ENCODE peak calls at places on chromosomes 3 and 15, in eight cellular contexts. D, O, K, L, N, B, U and E are unnamed samples.

GRCh38 chr15:43346305-43346704 is 15.9 kb upstream of the LCMT2 start:
- DNase-seq in D (no peak), O (no peak), K (no peak), L (no peak), N (peak; percentile 11), B (no peak), U (no peak), E (no peak)

GRCh38 chr3:194364652-194365434 is 4.7 kb downstream of the LRRC15 start:
- DNase-seq in D (no peak), O (peak; percentile 86), K (no peak), L (peak; percentile 79), N (peak; percentile 15), B (peak; percentile 24), U (no peak), E (no peak)

GRCh38 chr3:65871305-65872141 is 167.2 kb downstream of the MAGI1 start:
- DNase-seq in D (no peak), O (peak; percentile 11), K (no peak), L (no peak), N (peak; percentile 21), B (peak; percentile 40), U (no peak), E (no peak)

GRCh38 chr15:81281176-81281735 is 42.7 kb downstream of the STARD5 start:
- DNase-seq in D (no peak), O (no peak), K (no peak), L (no peak), N (no peak), B (no peak), U (no peak), E (no peak)

GRCh38 chr15:68449389-68449788 is 17.4 kb upstream of the ITGA11 start:
- DNase-seq in D (no peak), O (no peak), K (no peak), L (no peak), N (no peak), B (no peak), U (no peak), E (no peak)

GRCh38 chr3:39213613-39214012 is 21.2 kb upstream of the XIRP1 start:
- DNase-seq in D (no peak), O (no peak), K (no peak), L (no peak), N (no peak), B (no peak), U (no peak), E (no peak)

GRCh38 chr3:51422211-51422610 is 31.1 kb downstream of the RBM15B start:
- DNase-seq in D (no peak), O (no peak), K (no peak), L (no peak), N (no peak), B (no peak), U (no peak), E (no peak)

GRCh38 chr15:45555914-45556608 is 31.1 kb upstream of the BLOC1S6 start:
- DNase-seq in D (no peak), O (no peak), K (no peak), L (no peak), N (no peak), B (no peak), U (no peak), E (no peak)

GRCh38 chr3:127994011-127994410 is 58.2 kb upstream of the SEC61A1 start:
- DNase-seq in D (no peak), O (no peak), K (no peak), L (no peak), N (no peak), B (no peak), U (no peak), E (no peak)

GRCh38 chr3:60584250-60584649 is 667.0 kb downstream of the FHIT start:
- DNase-seq in D (no peak), O (no peak), K (no peak), L (no peak), N (no peak), B (no peak), U (no peak), E (no peak)

GRCh38 chr3:50912746-50913145 is 238.0 kb downstream of the DOCK3 start:
- DNase-seq in D (no peak), O (no peak), K (no peak), L (no peak), N (no peak), B (no peak), U (no peak), E (no peak)

GRCh38 chr3:42755681-42756578 is 17.1 kb downstream of the CCDC13 start:
- DNase-seq in D (no peak), O (no peak), K (no peak), L (no peak), N (peak; percentile 31), B (no peak), U (no peak), E (no peak)

GRCh38 chr3:100089802-100090668 is 24.3 kb downstream of the FILIP1L start:
- DNase-seq in D (no peak), O (no peak), K (no peak), L (peak; percentile 58), N (peak; percentile 65), B (no peak), U (no peak), E (no peak)

GRCh38 chr3:44831241-44831640 is 30.5 kb upstream of the TMEM42 start:
- DNase-seq in D (no peak), O (no peak), K (no peak), L (no peak), N (no peak), B (no peak), U (no peak), E (no peak)

GRCh38 chr15:36931434-36931833 is 168.9 kb downstream of the MEIS2 start:
- DNase-seq in D (no peak), O (no peak), K (no peak), L (no peak), N (no peak), B (no peak), U (no peak), E (no peak)

GRCh38 chr15:59556405-59556804 is 55.2 kb upstream of the GCNT3 start:
- DNase-seq in D (no peak), O (no peak), K (no peak), L (no peak), N (no peak), B (no peak), U (no peak), E (no peak)

GRCh38 chr3:113552851-113553250 is 20.5 kb downstream of the SIDT1 start:
- DNase-seq in D (no peak), O (no peak), K (no peak), L (no peak), N (peak; percentile 18), B (no peak), U (peak; percentile 17), E (peak; percentile 8)

GRCh38 chr15:22224241-22224671 is 143.9 kb downstream of the OR4M2 start:
- DNase-seq in D (no peak), O (no peak), K (no peak), L (no peak), N (peak; percentile 57), B (no peak), U (no peak), E (no peak)

GRCh38 chr15:99683000-99683670 is 50.1 kb downstream of the LYSMD4 start:
- DNase-seq in D (no peak), O (no peak), K (no peak), L (peak; percentile 28), N (no peak), B (no peak), U (no peak), E (no peak)

GRCh38 chr3:130414457-130414856 is 69.0 kb downstream of the COL6A5 start:
- DNase-seq in D (no peak), O (no peak), K (no peak), L (no peak), N (no peak), B (no peak), U (no peak), E (no peak)

GRCh38 chr15:85706779-85707518 is 87.8 kb downstream of the KLHL25 start:
- DNase-seq in D (no peak), O (no peak), K (no peak), L (no peak), N (no peak), B (no peak), U (no peak), E (peak; percentile 51)

GRCh38 chr3:181772166-181772565 is 60.4 kb downstream of the SOX2 start:
- DNase-seq in D (no peak), O (no peak), K (no peak), L (no peak), N (no peak), B (no peak), U (no peak), E (no peak)

GRCh38 chr15:73922186-73923151 is 3.8 kb upstream of the LOXL1 start:
- DNase-seq in D (no peak), O (no peak), K (no peak), L (peak; percentile 71), N (peak; percentile 21), B (peak; percentile 30), U (no peak), E (no peak)

GRCh38 chr3:51718547-51719412 is 11.9 kb downstream of the GRM2 start:
- DNase-seq in D (no peak), O (peak; percentile 16), K (peak; percentile 40), L (peak; percentile 45), N (peak; percentile 72), B (peak; percentile 49), U (no peak), E (no peak)

GRCh38 chr3:42450567-42450966 is 40.2 kb upstream of the LYZL4 start:
- DNase-seq in D (no peak), O (no peak), K (no peak), L (no peak), N (no peak), B (no peak), U (no peak), E (no peak)

GRCh38 chr3:64382171-64382570 is 156.9 kb upstream of the PRICKLE2 start:
- DNase-seq in D (no peak), O (no peak), K (no peak), L (peak; percentile 23), N (no peak), B (no peak), U (no peak), E (no peak)

GRCh38 chr15:93035953-93036810 is 52.8 kb downstream of the RGMA start:
- DNase-seq in D (no peak), O (no peak), K (peak; percentile 52), L (peak; percentile 42), N (peak; percentile 59), B (no peak), U (peak; percentile 24), E (peak; percentile 18)

GRCh38 chr15:99981839-99982658 is 248.8 kb upstream of the LYSMD4 start:
- DNase-seq in D (no peak), O (no peak), K (no peak), L (no peak), N (no peak), B (no peak), U (no peak), E (no peak)

GRCh38 chr3:181770296-181770695 is 58.6 kb downstream of the SOX2 start:
- DNase-seq in D (no peak), O (no peak), K (no peak), L (no peak), N (no peak), B (no peak), U (no peak), E (no peak)

GRCh38 chr15:31236184-31237041 is 90.2 kb upstream of the KLF13 start:
- DNase-seq in D (peak; percentile 79), O (no peak), K (peak; percentile 42), L (peak; percentile 87), N (peak; percentile 98), B (peak; percentile 78), U (no peak), E (no peak)